ENCODE peak calls at places on chromosomes 2 and 18, in six cellular contexts. One of them, this sample, is unnamed.

GRCh38 chr2:106011993-106012392 is 182.1 kb downstream of the UXS1 start:
- DNase-seq in heart left ventricle: no peak
- DNase-seq in upper lobe of right lung: no peak
- DNase-seq in GM06990: no peak
- DNase-seq in coronary artery: no peak
- DNase-seq in H9: no peak
- DNase-seq in this sample: no peak

GRCh38 chr2:156537147-156537546 is 101.0 kb downstream of the GPD2 start:
- DNase-seq in upper lobe of right lung: no peak
- DNase-seq in heart left ventricle: no peak
- DNase-seq in H9: no peak
- DNase-seq in coronary artery: no peak
- DNase-seq in GM06990: no peak
- DNase-seq in this sample: no peak

GRCh38 chr2:27916293-27917015 is 25.9 kb downstream of the BABAM2 start:
- DNase-seq in H9: no peak
- DNase-seq in upper lobe of right lung: no peak
- DNase-seq in coronary artery: no peak
- DNase-seq in heart left ventricle: no peak
- DNase-seq in GM06990: no peak
- DNase-seq in this sample: no peak

GRCh38 chr2:158967731-158968395 is 577 bp upstream of the TANC1 start:
- DNase-seq in GM06990: no peak
- DNase-seq in heart left ventricle: peak; percentile 62
- DNase-seq in upper lobe of right lung: peak; percentile 74
- DNase-seq in H9: peak; percentile 61
- DNase-seq in coronary artery: peak; percentile 83
- DNase-seq in this sample: no peak

GRCh38 chr2:131035826-131036231 is 57.4 kb downstream of the FAM168B start:
- DNase-seq in coronary artery: no peak
- DNase-seq in GM06990: no peak
- DNase-seq in H9: no peak
- DNase-seq in upper lobe of right lung: no peak
- DNase-seq in heart left ventricle: no peak
- DNase-seq in this sample: no peak

GRCh38 chr2:187982668-187983067 is 309.0 kb upstream of the GULP1 start:
- DNase-seq in heart left ventricle: peak; percentile 23
- DNase-seq in H9: no peak
- DNase-seq in coronary artery: no peak
- DNase-seq in upper lobe of right lung: no peak
- DNase-seq in GM06990: peak; percentile 9
- DNase-seq in this sample: no peak

GRCh38 chr2:223494496-223494895 is 107.7 kb downstream of the SCG2 start:
- DNase-seq in H9: no peak
- DNase-seq in GM06990: no peak
- DNase-seq in heart left ventricle: no peak
- DNase-seq in coronary artery: no peak
- DNase-seq in upper lobe of right lung: no peak
- DNase-seq in this sample: no peak

GRCh38 chr2:104545055-104545454 is 308.9 kb upstream of the POU3F3 start:
- DNase-seq in H9: no peak
- DNase-seq in GM06990: no peak
- DNase-seq in coronary artery: no peak
- DNase-seq in heart left ventricle: no peak
- DNase-seq in upper lobe of right lung: no peak
- DNase-seq in this sample: no peak

GRCh38 chr2:200447139-200447855 is 62.6 kb downstream of the KCTD18 start:
- DNase-seq in GM06990: no peak
- DNase-seq in coronary artery: no peak
- DNase-seq in heart left ventricle: no peak
- DNase-seq in upper lobe of right lung: no peak
- DNase-seq in H9: no peak
- DNase-seq in this sample: no peak

GRCh38 chr2:151334082-151334815 is 23.1 kb upstream of the TNFAIP6 start:
- DNase-seq in heart left ventricle: no peak
- DNase-seq in H9: no peak
- DNase-seq in upper lobe of right lung: no peak
- DNase-seq in coronary artery: no peak
- DNase-seq in GM06990: no peak
- DNase-seq in this sample: no peak

GRCh38 chr2:239830066-239830717 is 194.9 kb downstream of the NDUFA10 start:
- DNase-seq in upper lobe of right lung: peak; percentile 56
- DNase-seq in GM06990: no peak
- DNase-seq in H9: peak; percentile 20
- DNase-seq in coronary artery: peak; percentile 58
- DNase-seq in heart left ventricle: no peak
- DNase-seq in this sample: no peak

GRCh38 chr2:112216158-112216557 is 38.7 kb downstream of the ZC3H8 start:
- DNase-seq in upper lobe of right lung: no peak
- DNase-seq in GM06990: no peak
- DNase-seq in heart left ventricle: no peak
- DNase-seq in H9: no peak
- DNase-seq in coronary artery: no peak
- DNase-seq in this sample: no peak

GRCh38 chr2:142874293-142874814 is 3.1 kb upstream of the KYNU start:
- DNase-seq in GM06990: no peak
- DNase-seq in H9: no peak
- DNase-seq in heart left ventricle: no peak
- DNase-seq in coronary artery: no peak
- DNase-seq in upper lobe of right lung: peak; percentile 67
- DNase-seq in this sample: no peak

GRCh38 chr2:224574423-224575084 is 10.6 kb downstream of the CUL3 start:
- DNase-seq in H9: no peak
- DNase-seq in GM06990: no peak
- DNase-seq in heart left ventricle: no peak
- DNase-seq in upper lobe of right lung: no peak
- DNase-seq in coronary artery: no peak
- DNase-seq in this sample: no peak

GRCh38 chr2:239145601-239146000 is 255.2 kb downstream of the HDAC4 start:
- DNase-seq in GM06990: no peak
- DNase-seq in upper lobe of right lung: no peak
- DNase-seq in H9: no peak
- DNase-seq in heart left ventricle: no peak
- DNase-seq in coronary artery: no peak
- DNase-seq in this sample: no peak

GRCh38 chr2:63643486-63643885 is 54.7 kb downstream of the MDH1 start:
- DNase-seq in GM06990: no peak
- DNase-seq in H9: no peak
- DNase-seq in heart left ventricle: no peak
- DNase-seq in upper lobe of right lung: no peak
- DNase-seq in coronary artery: no peak
- DNase-seq in this sample: no peak

GRCh38 chr2:75605770-75606535 is 40.6 kb upstream of the MRPL19 start:
- DNase-seq in coronary artery: no peak
- DNase-seq in heart left ventricle: no peak
- DNase-seq in H9: no peak
- DNase-seq in upper lobe of right lung: no peak
- DNase-seq in GM06990: no peak
- DNase-seq in this sample: no peak

GRCh38 chr2:124024491-124025348 is at the start of gene CNTNAP5:
- DNase-seq in GM06990: peak; percentile 6
- DNase-seq in coronary artery: no peak
- DNase-seq in heart left ventricle: peak; percentile 38
- DNase-seq in upper lobe of right lung: peak; percentile 82
- DNase-seq in H9: peak; percentile 84
- DNase-seq in this sample: peak; percentile 43

GRCh38 chr2:42367835-42368234 is 6.8 kb upstream of the COX7A2L start:
- DNase-seq in upper lobe of right lung: no peak
- DNase-seq in H9: no peak
- DNase-seq in GM06990: no peak
- DNase-seq in heart left ventricle: no peak
- DNase-seq in coronary artery: no peak
- DNase-seq in this sample: no peak

GRCh38 chr2:228654707-228655106 is 473.2 kb upstream of the SPHKAP start:
- DNase-seq in H9: no peak
- DNase-seq in heart left ventricle: no peak
- DNase-seq in GM06990: no peak
- DNase-seq in upper lobe of right lung: no peak
- DNase-seq in coronary artery: no peak
- DNase-seq in this sample: no peak

GRCh38 chr2:70965506-70965905 is 12.9 kb upstream of the ANKRD53 start:
- DNase-seq in H9: peak; percentile 6
- DNase-seq in GM06990: no peak
- DNase-seq in coronary artery: peak; percentile 41
- DNase-seq in heart left ventricle: no peak
- DNase-seq in upper lobe of right lung: no peak
- DNase-seq in this sample: no peak

GRCh38 chr18:615773-616172 is 19.0 kb downstream of the CLUL1 start:
- DNase-seq in heart left ventricle: no peak
- DNase-seq in upper lobe of right lung: no peak
- DNase-seq in H9: no peak
- DNase-seq in coronary artery: no peak
- DNase-seq in GM06990: no peak
- DNase-seq in this sample: no peak

GRCh38 chr2:41711736-41712135 is 336.1 kb upstream of the PKDCC start:
- DNase-seq in coronary artery: no peak
- DNase-seq in upper lobe of right lung: no peak
- DNase-seq in H9: no peak
- DNase-seq in heart left ventricle: no peak
- DNase-seq in GM06990: no peak
- DNase-seq in this sample: no peak

GRCh38 chr2:14516844-14517243 is 115.7 kb upstream of the LRATD1 start:
- DNase-seq in heart left ventricle: no peak
- DNase-seq in upper lobe of right lung: no peak
- DNase-seq in H9: no peak
- DNase-seq in GM06990: peak; percentile 1
- DNase-seq in coronary artery: no peak
- DNase-seq in this sample: peak; percentile 13

GRCh38 chr2:10369269-10370255 is 66.9 kb downstream of the HPCAL1 start:
- DNase-seq in heart left ventricle: no peak
- DNase-seq in upper lobe of right lung: peak; percentile 81
- DNase-seq in GM06990: no peak
- DNase-seq in H9: no peak
- DNase-seq in coronary artery: no peak
- DNase-seq in this sample: no peak

GRCh38 chr2:238875161-238875530 is 27.3 kb downstream of the TWIST2 start:
- DNase-seq in H9: peak; percentile 29
- DNase-seq in GM06990: no peak
- DNase-seq in heart left ventricle: no peak
- DNase-seq in coronary artery: no peak
- DNase-seq in upper lobe of right lung: no peak
- DNase-seq in this sample: no peak

GRCh38 chr2:30886101-30886500 is 78.9 kb upstream of the CAPN13 start:
- DNase-seq in heart left ventricle: no peak
- DNase-seq in GM06990: no peak
- DNase-seq in coronary artery: no peak
- DNase-seq in H9: peak; percentile 52
- DNase-seq in upper lobe of right lung: no peak
- DNase-seq in this sample: no peak
- TF ChIP-seq CTCF in heart left ventricle: no peak
- TF ChIP-seq CTCF in GM06990: no peak
- TF ChIP-seq CTCF in coronary artery: no peak
- TF ChIP-seq CTCF in H9: no peak
- TF ChIP-seq CTCF in upper lobe of right lung: no peak
- TF ChIP-seq CTCF in this sample: no peak

DNA sequence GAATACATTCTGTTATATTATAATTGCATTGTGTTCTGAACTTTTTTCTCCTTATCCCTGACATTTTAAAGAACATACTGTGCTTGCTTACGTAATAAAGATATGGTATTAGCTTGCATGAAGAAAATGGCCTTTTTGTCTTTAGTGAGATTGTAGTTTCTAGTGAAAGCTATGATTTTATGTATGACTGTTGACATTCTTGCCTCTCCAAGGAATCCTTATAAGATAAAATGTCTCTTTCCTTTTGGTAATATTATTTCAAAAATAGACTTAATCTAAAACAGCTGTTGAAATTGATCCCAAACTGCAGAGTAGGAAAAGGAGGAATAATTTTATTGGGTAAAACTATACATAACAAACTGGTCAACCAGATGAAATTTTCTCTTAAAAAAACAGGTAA is 40.8 kb upstream of the CCDC102B start:
- DNase-seq in heart left ventricle: no peak
- DNase-seq in coronary artery: no peak
- DNase-seq in GM06990: no peak
- DNase-seq in upper lobe of right lung: no peak
- DNase-seq in H9: no peak
- DNase-seq in this sample: no peak
- TF ChIP-seq CTCF in heart left ventricle: no peak
- TF ChIP-seq CTCF in coronary artery: no peak
- TF ChIP-seq CTCF in GM06990: no peak
- TF ChIP-seq CTCF in upper lobe of right lung: no peak
- TF ChIP-seq CTCF in H9: no peak
- TF ChIP-seq CTCF in this sample: no peak

GRCh38 chr18:45839415-45840395 is 14.2 kb downstream of the SIGLEC15 start:
- DNase-seq in heart left ventricle: no peak
- DNase-seq in GM06990: no peak
- DNase-seq in H9: peak; percentile 72
- DNase-seq in coronary artery: peak; percentile 71
- DNase-seq in upper lobe of right lung: no peak
- DNase-seq in this sample: no peak
- TF ChIP-seq CTCF in heart left ventricle: peak; percentile 56
- TF ChIP-seq CTCF in GM06990: peak; percentile 36
- TF ChIP-seq CTCF in H9: peak; percentile 74
- TF ChIP-seq CTCF in coronary artery: peak; percentile 21
- TF ChIP-seq CTCF in upper lobe of right lung: peak; percentile 44
- TF ChIP-seq CTCF in this sample: peak; percentile 23

DNA sequence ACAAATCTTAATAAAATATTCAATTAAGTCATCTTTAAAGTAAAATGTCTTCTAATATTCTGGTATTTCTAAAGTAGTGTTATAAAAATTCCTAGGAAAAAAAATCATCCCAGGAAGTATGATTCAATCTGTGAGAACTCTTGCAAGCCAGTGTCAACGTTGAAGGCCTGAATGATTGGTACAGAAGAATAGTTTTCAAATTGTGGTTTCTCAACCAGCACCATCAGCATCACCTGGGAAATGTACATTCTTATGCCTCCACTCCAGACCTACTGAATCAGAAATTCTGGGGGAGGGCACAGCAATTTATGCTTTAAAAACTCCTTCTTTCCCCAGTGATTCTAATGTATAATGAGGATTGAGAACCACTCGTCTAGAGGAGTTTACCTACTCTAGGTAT is 62.3 kb upstream of the C2orf15 start:
- DNase-seq in upper lobe of right lung: no peak
- DNase-seq in coronary artery: no peak
- DNase-seq in H9: no peak
- DNase-seq in GM06990: no peak
- DNase-seq in heart left ventricle: no peak
- DNase-seq in this sample: no peak
- TF ChIP-seq CTCF in upper lobe of right lung: no peak
- TF ChIP-seq CTCF in coronary artery: no peak
- TF ChIP-seq CTCF in H9: no peak
- TF ChIP-seq CTCF in GM06990: no peak
- TF ChIP-seq CTCF in heart left ventricle: no peak
- TF ChIP-seq CTCF in this sample: no peak

This sample was measured in GM10248.